ENCODE peak calls at places on chromosomes 3 and 15, in ten cellular contexts. T, B, S, Z, W, D, A, P, R and H are unnamed samples. For H3K4me1, the result is how much of the 10 kb centered on the place peaks cover.

GRCh38 chr3:65330072-65330471 is 642.3 kb upstream of the ADAMTS9 start:
- DNase-seq in T (no peak), B (no peak), S (no peak), Z (peak), W (no peak), D (no peak), A (no peak), P (no peak), R (peak), H (no peak)

GRCh38 chr3:1348547-1348946 is 255.7 kb downstream of the CNTN6 start:
- DNase-seq in T (no peak), B (no peak), S (no peak), Z (no peak), W (no peak), D (no peak), A (no peak), P (no peak), R (no peak), H (no peak)

GRCh38 chr15:89009080-89009479 is 79.2 kb upstream of the ABHD2 start:
- DNase-seq in T (no peak), B (no peak), S (no peak), Z (no peak), W (no peak), D (no peak), A (no peak), P (no peak), R (no peak), H (no peak)

GRCh38 chr15:101121511-101122090 is 130.2 kb downstream of the CHSY1 start:
- DNase-seq in T (peak), B (peak), S (peak), Z (peak), W (peak), D (peak), A (peak), P (peak), R (peak), H (no peak)

GRCh38 chr3:157129782-157130137 is 30.2 kb downstream of the CCNL1 start:
- DNase-seq in T (no peak), B (no peak), S (no peak), Z (no peak), W (no peak), D (peak), A (no peak), P (no peak), R (peak), H (no peak)

GRCh38 chr3:46629571-46630517 is 17.5 kb downstream of the FAM240A start:
- DNase-seq in T (peak), B (peak), S (peak), Z (peak), W (peak), D (peak), A (peak), P (peak), R (peak), H (peak)

GRCh38 chr15:78875107-78875914 is 2.6 kb downstream of the MORF4L1 start:
- DNase-seq in T (no peak), B (no peak), S (no peak), Z (no peak), W (no peak), D (no peak), A (no peak), P (no peak), R (no peak), H (no peak)

GRCh38 chr3:178170698-178171535 is 365.3 kb upstream of the KCNMB2 start:
- DNase-seq in T (no peak), B (peak), S (no peak), Z (no peak), W (no peak), D (peak), A (no peak), P (no peak), R (peak), H (peak)

GRCh38 chr15:57205999-57206398 is 170.3 kb upstream of the CGNL1 start:
- DNase-seq in T (no peak), B (no peak), S (no peak), Z (no peak), W (no peak), D (no peak), A (no peak), P (no peak), R (no peak), H (no peak)

GRCh38 chr15:74653426-74654082 is 37.9 kb downstream of the CLK3 start:
- DNase-seq in T (no peak), B (peak), S (peak), Z (peak), W (no peak), D (peak), A (no peak), P (no peak), R (peak), H (no peak)

GRCh38 chr3:16350041-16350952 is 85.3 kb downstream of the OXNAD1 start:
- DNase-seq in T (no peak), B (peak), S (no peak), Z (no peak), W (no peak), D (peak), A (no peak), P (no peak), R (peak), H (peak)

GRCh38 chr15:87739866-87740265 is 516.7 kb downstream of the NTRK3 start:
- DNase-seq in T (no peak), B (no peak), S (no peak), Z (no peak), W (no peak), D (no peak), A (no peak), P (no peak), R (peak), H (no peak)

GRCh38 chr15:31501074-31501473 is 174.4 kb downstream of the KLF13 start:
- DNase-seq in T (no peak), B (no peak), S (no peak), Z (no peak), W (no peak), D (no peak), A (no peak), P (no peak), R (no peak), H (no peak)

GRCh38 chr15:74319596-74320357 is 47.7 kb downstream of the CYP11A1 start:
- DNase-seq in T (no peak), B (peak), S (no peak), Z (peak), W (no peak), D (no peak), A (no peak), P (no peak), R (no peak), H (no peak)

GRCh38 chr3:31893174-31893573 is 87.9 kb downstream of the OSBPL10 start:
- DNase-seq in T (no peak), B (no peak), S (no peak), Z (no peak), W (no peak), D (no peak), A (no peak), P (no peak), R (peak), H (no peak)

GRCh38 chr3:5787863-5788488 is 600.5 kb downstream of the EDEM1 start:
- DNase-seq in T (peak), B (peak), S (no peak), Z (peak), W (no peak), D (no peak), A (no peak), P (no peak), R (no peak), H (no peak)

GRCh38 chr15:81314378-81314777 is 9.6 kb downstream of the STARD5 start:
- DNase-seq in T (no peak), B (no peak), S (no peak), Z (no peak), W (no peak), D (no peak), A (no peak), P (no peak), R (no peak), H (no peak)

GRCh38 chr3:105355355-105356063 is 11.2 kb upstream of the ALCAM start:
- DNase-seq in T (no peak), B (peak), S (no peak), Z (no peak), W (no peak), D (peak), A (no peak), P (no peak), R (no peak), H (peak)

GRCh38 chr15:29849218-29849617 is 26.9 kb upstream of the TJP1 start:
- DNase-seq in T (no peak), B (no peak), S (no peak), Z (no peak), W (no peak), D (peak), A (no peak), P (no peak), R (no peak), H (no peak)

GRCh38 chr3:18121020-18121419 is 304.1 kb downstream of the SATB1 start:
- DNase-seq in T (no peak), B (no peak), S (no peak), Z (no peak), W (no peak), D (no peak), A (no peak), P (no peak), R (no peak), H (no peak)

GRCh38 chr3:12588039-12588673 is 31.3 kb downstream of the MKRN2 start:
- DNase-seq in T (no peak), B (no peak), S (no peak), Z (no peak), W (no peak), D (peak), A (no peak), P (no peak), R (peak), H (peak)

GRCh38 chr3:57160731-57161086 is 4.4 kb downstream of the IL17RD start:
- DNase-seq in T (no peak), B (no peak), S (no peak), Z (no peak), W (no peak), D (no peak), A (no peak), P (no peak), R (no peak), H (no peak)

GRCh38 chr3:71629289-71630252 is 46.0 kb upstream of the FOXP1 start:
- DNase-seq in T (peak), B (no peak), S (peak), Z (peak), W (peak), D (no peak), A (no peak), P (no peak), R (peak), H (no peak)

GRCh38 chr3:133412511-133413165 is 12.8 kb downstream of the BFSP2 start:
- DNase-seq in T (no peak), B (no peak), S (no peak), Z (no peak), W (peak), D (no peak), A (no peak), P (no peak), R (peak), H (no peak)

GRCh38 chr15:38662398-38662797 is 97.8 kb upstream of the RASGRP1 start:
- DNase-seq in T (no peak), B (no peak), S (no peak), Z (no peak), W (no peak), D (no peak), A (no peak), P (no peak), R (no peak), H (no peak)

GRCh38 chr3:192186508-192186907 is 540.8 kb downstream of the FGF12 start:
- DNase-seq in T (no peak), B (no peak), S (no peak), Z (no peak), W (no peak), D (no peak), A (no peak), P (no peak), R (no peak), H (no peak)

GRCh38 chr15:67433495-67434099 is 87.3 kb upstream of the C15orf61 start:
- DNase-seq in T (no peak), B (peak), S (no peak), Z (peak), W (peak), D (peak), A (no peak), P (no peak), R (peak), H (no peak)

GRCh38 chr15:82186748-82187415 is 75.7 kb downstream of the EFL1 start:
- DNase-seq in T (no peak), B (no peak), S (no peak), Z (no peak), W (no peak), D (no peak), A (no peak), P (no peak), R (no peak), H (no peak)

GRCh38 chr3:30583973-30584372 is 22.4 kb upstream of the TGFBR2 start:
- DNase-seq in T (no peak), B (no peak), S (no peak), Z (no peak), W (no peak), D (no peak), A (no peak), P (no peak), R (no peak), H (no peak)

GRCh38 chr3:10992017-10992945 is at the start of gene SLC6A1:
- DNase-seq in T (peak), B (peak), S (no peak), Z (peak), W (peak), D (no peak), A (no peak), P (peak), R (peak), H (no peak)

GRCh38 chr3:132399054-132399929 is 18.0 kb upstream of the DNAJC13 start:
- DNase-seq in T (no peak), B (peak), S (no peak), Z (peak), W (no peak), D (peak), A (no peak), P (no peak), R (peak), H (no peak)

GRCh38 chr3:43001094-43001553 is 22.0 kb downstream of the GASK1A start:
- DNase-seq in T (peak), B (no peak), S (peak), Z (peak), W (peak), D (peak), A (peak), P (peak), R (peak), H (no peak)

GRCh38 chr15:99324082-99324620 is 72.9 kb downstream of the LRRC28 start:
- DNase-seq in T (peak), B (no peak), S (no peak), Z (peak), W (no peak), D (peak), A (no peak), P (no peak), R (peak), H (peak)

GRCh38 chr15:33069161-33069560 is 125.4 kb downstream of the FMN1 start:
- DNase-seq in T (no peak), B (no peak), S (no peak), Z (no peak), W (no peak), D (no peak), A (no peak), P (no peak), R (no peak), H (no peak)

GRCh38 chr3:66450389-66451022 is 50.3 kb downstream of the LRIG1 start:
- DNase-seq in T (peak), B (no peak), S (no peak), Z (peak), W (peak), D (no peak), A (no peak), P (peak), R (peak), H (peak)

GRCh38 chr3:71579934-71580318 is 3.6 kb downstream of the FOXP1 start:
- DNase-seq in T (no peak), B (no peak), S (no peak), Z (no peak), W (peak), D (peak), A (no peak), P (no peak), R (peak), H (no peak)

GRCh38 chr3:15638193-15638890 is 36.8 kb downstream of the BTD start:
- DNase-seq in T (no peak), B (no peak), S (no peak), Z (no peak), W (no peak), D (no peak), A (no peak), P (no peak), R (peak), H (no peak)

GRCh38 chr3:72161870-72162617 is 377.1 kb upstream of the PROK2 start:
- DNase-seq in T (no peak), B (no peak), S (no peak), Z (no peak), W (peak), D (peak), A (no peak), P (no peak), R (no peak), H (peak)

GRCh38 chr3:30658328-30659052 is 52.1 kb downstream of the TGFBR2 start:
- DNase-seq in T (no peak), B (no peak), S (no peak), Z (peak), W (no peak), D (peak), A (no peak), P (no peak), R (peak), H (no peak)

GRCh38 chr3:170690133-170690981 is 104.5 kb upstream of the SLC7A14 start:
- DNase-seq in T (no peak), B (peak), S (no peak), Z (peak), W (peak), D (no peak), A (peak), P (peak), R (peak), H (peak)
- TF ChIP-seq CTCF in T (peak), B (peak), S (peak), Z (peak), W (peak), D (peak), A (peak), P (peak), R (peak), H (peak)

GRCh38 chr3:127734754-127735473 is 62.2 kb downstream of the ABTB1 start:
- DNase-seq in T (no peak), B (no peak), S (no peak), Z (peak), W (no peak), D (peak), A (no peak), P (no peak), R (peak), H (peak)
- H3K4me1 ChIP-seq in T (under half), B (under half), S (half or more), Z (half or more), W (under half), D (under half), A (under half), P (half or more), R (under half), H (under half)

GRCh38 chr15:94576889-94577533 is 345.6 kb downstream of the MCTP2 start:
- DNase-seq in T (no peak), B (peak), S (no peak), Z (peak), W (no peak), D (peak), A (no peak), P (no peak), R (peak), H (peak)
- TF ChIP-seq CTCF in T (peak), B (peak), S (no peak), Z (peak), W (peak), D (peak), A (peak), P (peak), R (peak), H (peak)

DNA sequence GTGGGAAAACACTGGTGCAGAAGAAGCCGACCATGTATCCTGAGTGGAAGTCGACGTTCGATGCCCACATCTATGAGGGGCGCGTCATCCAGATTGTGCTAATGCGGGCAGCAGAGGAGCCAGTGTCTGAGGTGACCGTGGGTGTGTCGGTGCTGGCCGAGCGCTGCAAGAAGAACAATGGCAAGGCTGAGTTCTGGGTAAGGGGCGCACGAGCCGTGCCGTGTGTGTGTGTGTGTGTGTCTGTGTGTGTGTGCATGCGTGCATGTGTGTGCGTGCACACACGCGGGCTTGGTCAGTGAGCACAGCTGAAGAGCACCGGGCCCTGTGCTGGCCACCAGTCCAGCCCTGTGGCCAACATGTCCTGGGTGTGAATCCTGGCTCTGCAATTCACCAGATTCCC is 18.6 kb downstream of the PRKCD start:
- DNase-seq in T (no peak), B (no peak), S (no peak), Z (no peak), W (no peak), D (no peak), A (no peak), P (no peak), R (no peak), H (no peak)
- H3K4me1 ChIP-seq in T (under half), B (under half), S (under half), Z (under half), W (under half), D (under half), A (under half), P (under half), R (under half), H (under half)